ENCODE peak calls at places on chromosome 12, in nine cellular contexts. F, K, O, Z, P, S, E, N and U are unnamed samples.

GRCh38 chr12:130307859-130308258 is 29.8 kb upstream of the PIWIL1 start:
- DNase-seq in F (no peak), S (no peak), Z (no peak), N (no peak), E (no peak), K (no peak), O (no peak), P (no peak), U (no peak)

GRCh38 chr12:55428844-55429243 is 2.8 kb downstream of the OR6C76 start:
- DNase-seq in P (no peak), S (no peak), E (no peak), O (no peak), F (no peak), K (no peak), N (no peak), Z (no peak), U (no peak)

GRCh38 chr12:112303004-112303403 is 79.2 kb downstream of the HECTD4 start:
- DNase-seq in E (peak; percentile 66), O (peak; percentile 27), S (peak; percentile 78), Z (no peak), P (peak; percentile 95), N (no peak), K (peak; percentile 3), F (no peak), U (no peak)

GRCh38 chr12:42921741-42922511 is 332.4 kb upstream of the PRICKLE1 start:
- DNase-seq in E (peak; percentile 18), K (no peak), S (no peak), Z (no peak), O (no peak), N (no peak), P (no peak), F (no peak), U (peak; percentile 76)

GRCh38 chr12:14833952-14834351 is 9.4 kb downstream of the ART4 start:
- DNase-seq in K (no peak), E (peak; percentile 43), S (no peak), Z (no peak), N (no peak), F (no peak), P (no peak), O (no peak), U (no peak)

GRCh38 chr12:78208106-78208505 is 377.4 kb downstream of the NAV3 start:
- DNase-seq in N (no peak), P (no peak), E (no peak), K (no peak), Z (no peak), O (no peak), S (no peak), F (no peak), U (no peak)

GRCh38 chr12:28645891-28646290 is 455.6 kb downstream of the CCDC91 start:
- DNase-seq in O (no peak), N (no peak), Z (peak; percentile 12), K (no peak), P (no peak), E (no peak), S (no peak), F (no peak), U (no peak)

GRCh38 chr12:100267603-100268281 is 765 bp downstream of the SCYL2 start:
- DNase-seq in S (peak; percentile 29), K (no peak), O (no peak), F (no peak), N (peak; percentile 21), P (no peak), Z (no peak), E (no peak), U (no peak)

GRCh38 chr12:24840046-24840800 is 108.7 kb downstream of the BCAT1 start:
- DNase-seq in Z (no peak), K (no peak), E (no peak), S (no peak), P (peak; percentile 11), F (no peak), N (no peak), O (no peak), U (no peak)

GRCh38 chr12:82874935-82875334 is 188.2 kb downstream of the TMTC2 start:
- DNase-seq in O (no peak), E (no peak), N (no peak), Z (no peak), S (no peak), K (no peak), F (no peak), P (no peak), U (no peak)

GRCh38 chr12:95205016-95205415 is 12.3 kb downstream of the FGD6 start:
- DNase-seq in N (no peak), S (no peak), F (no peak), P (no peak), K (no peak), E (no peak), O (no peak), Z (no peak), U (no peak)

GRCh38 chr12:119118625-119119024 is 60.1 kb upstream of the HSPB8 start:
- DNase-seq in E (no peak), S (no peak), N (no peak), Z (no peak), P (no peak), K (no peak), O (no peak), F (no peak), U (no peak)

GRCh38 chr12:106147956-106148355 is 9.2 kb upstream of the NUAK1 start:
- DNase-seq in K (no peak), P (no peak), Z (no peak), O (no peak), N (no peak), S (no peak), E (no peak), F (no peak), U (no peak)

GRCh38 chr12:56601503-56601902 is 28.6 kb downstream of the BAZ2A start:
- DNase-seq in S (peak; percentile 36), K (no peak), Z (peak; percentile 53), F (no peak), N (peak; percentile 12), E (peak; percentile 43), O (peak; percentile 39), P (peak; percentile 39), U (no peak)

GRCh38 chr12:121124402-121125109 is 8.1 kb upstream of the P2RX7 start:
- DNase-seq in O (no peak), E (peak; percentile 95), S (no peak), P (peak; percentile 57), K (no peak), F (no peak), Z (no peak), N (no peak), U (no peak)

GRCh38 chr12:109455706-109456105 is 21.4 kb downstream of the KCTD10 start:
- DNase-seq in Z (no peak), N (no peak), K (no peak), P (no peak), S (no peak), E (no peak), O (no peak), F (no peak), U (no peak)

GRCh38 chr12:130514149-130514551 is 176.5 kb downstream of the PIWIL1 start:
- DNase-seq in P (no peak), E (no peak), K (no peak), O (no peak), N (no peak), S (no peak), Z (peak; percentile 52), F (no peak), U (no peak)

GRCh38 chr12:56359851-56360767 is at the start of gene STAT2:
- DNase-seq in O (peak; percentile 99), F (peak; percentile 99), Z (peak; percentile 100), S (peak; percentile 92), N (peak; percentile 95), E (peak; percentile 100), P (peak; percentile 100), K (peak; percentile 98), U (peak; percentile 95)

GRCh38 chr12:98037401-98038140 is 477.8 kb upstream of the TMPO start:
- DNase-seq in P (no peak), N (no peak), O (no peak), K (no peak), F (no peak), Z (no peak), E (no peak), S (no peak), U (no peak)

GRCh38 chr12:100138048-100138907 is 4.4 kb downstream of the BLTP3B start:
- DNase-seq in E (peak; percentile 45), P (peak; percentile 59), F (no peak), O (no peak), S (no peak), N (no peak), Z (no peak), K (no peak), U (no peak)

GRCh38 chr12:44245932-44246331 is 410.1 kb downstream of the TMEM117 start:
- DNase-seq in N (no peak), Z (no peak), F (no peak), P (no peak), E (no peak), K (no peak), S (no peak), O (no peak), U (no peak)

GRCh38 chr12:98446716-98447115 is 68.7 kb upstream of the TMPO start:
- DNase-seq in S (no peak), N (no peak), K (no peak), O (no peak), F (no peak), Z (no peak), E (peak; percentile 27), P (no peak), U (no peak)